ENCODE peak calls at places on chromosomes 4 and X, in ten cellular contexts. One of them, this sample, is unnamed.

GRCh38 chr4:140993969-140994459 is 139.3 kb downstream of the RNF150 start:
- DNase-seq in AG10803: no peak
- DNase-seq in bronchial epithelial cell: no peak
- DNase-seq in neural progenitor cell: no peak
- DNase-seq in stomach: no peak
- DNase-seq in PC-3: no peak
- DNase-seq in BJ: no peak
- DNase-seq in choroid plexus epithelial cell: no peak
- DNase-seq in mammary epithelial cell: no peak
- DNase-seq in AG04450: no peak
- DNase-seq in this sample: no peak

GRCh38 chr4:101009471-101009870 is 337.9 kb downstream of the PPP3CA start:
- DNase-seq in AG10803: no peak
- DNase-seq in bronchial epithelial cell: no peak
- DNase-seq in neural progenitor cell: no peak
- DNase-seq in stomach: no peak
- DNase-seq in PC-3: no peak
- DNase-seq in BJ: no peak
- DNase-seq in choroid plexus epithelial cell: no peak
- DNase-seq in mammary epithelial cell: no peak
- DNase-seq in AG04450: no peak
- DNase-seq in this sample: no peak

GRCh38 chr4:174764105-174764729 is 64.8 kb downstream of the GLRA3 start:
- DNase-seq in AG10803: peak
- DNase-seq in bronchial epithelial cell: peak
- DNase-seq in neural progenitor cell: peak
- DNase-seq in stomach: no peak
- DNase-seq in PC-3: peak
- DNase-seq in BJ: no peak
- DNase-seq in choroid plexus epithelial cell: peak
- DNase-seq in mammary epithelial cell: peak
- DNase-seq in AG04450: peak
- DNase-seq in this sample: peak

GRCh38 chr4:80492761-80493160 is 157.2 kb downstream of the CFAP299 start:
- DNase-seq in AG10803: no peak
- DNase-seq in bronchial epithelial cell: peak
- DNase-seq in neural progenitor cell: no peak
- DNase-seq in stomach: peak
- DNase-seq in PC-3: peak
- DNase-seq in BJ: no peak
- DNase-seq in choroid plexus epithelial cell: no peak
- DNase-seq in mammary epithelial cell: peak
- DNase-seq in AG04450: no peak
- DNase-seq in this sample: no peak

GRCh38 chr4:162837241-162837640 is 329.4 kb downstream of the NAF1 start:
- DNase-seq in AG10803: no peak
- DNase-seq in bronchial epithelial cell: no peak
- DNase-seq in neural progenitor cell: no peak
- DNase-seq in stomach: no peak
- DNase-seq in PC-3: no peak
- DNase-seq in BJ: no peak
- DNase-seq in choroid plexus epithelial cell: no peak
- DNase-seq in mammary epithelial cell: no peak
- DNase-seq in AG04450: no peak
- DNase-seq in this sample: no peak

GRCh38 chr4:83362492-83363329 is 28.1 kb upstream of the HPSE start:
- DNase-seq in AG10803: peak
- DNase-seq in bronchial epithelial cell: peak
- DNase-seq in neural progenitor cell: no peak
- DNase-seq in stomach: no peak
- DNase-seq in PC-3: peak
- DNase-seq in BJ: peak
- DNase-seq in choroid plexus epithelial cell: peak
- DNase-seq in mammary epithelial cell: peak
- DNase-seq in AG04450: no peak
- DNase-seq in this sample: peak

GRCh38 chrX:141278306-141278705 is 36.0 kb upstream of the SPANXC start:
- DNase-seq in AG10803: peak
- DNase-seq in bronchial epithelial cell: peak
- DNase-seq in neural progenitor cell: peak
- DNase-seq in stomach: no peak
- DNase-seq in PC-3: peak
- DNase-seq in BJ: no peak
- DNase-seq in choroid plexus epithelial cell: peak
- DNase-seq in mammary epithelial cell: no peak
- DNase-seq in AG04450: no peak
- DNase-seq in this sample: peak

GRCh38 chrX:114038358-114038757 is 545.5 kb upstream of the HTR2C start:
- DNase-seq in AG10803: no peak
- DNase-seq in bronchial epithelial cell: no peak
- DNase-seq in neural progenitor cell: no peak
- DNase-seq in stomach: no peak
- DNase-seq in PC-3: no peak
- DNase-seq in BJ: no peak
- DNase-seq in choroid plexus epithelial cell: no peak
- DNase-seq in mammary epithelial cell: no peak
- DNase-seq in AG04450: no peak
- DNase-seq in this sample: no peak

GRCh38 chr4:177064724-177065394 is 244.8 kb upstream of the NEIL3 start:
- DNase-seq in AG10803: no peak
- DNase-seq in bronchial epithelial cell: no peak
- DNase-seq in neural progenitor cell: no peak
- DNase-seq in stomach: no peak
- DNase-seq in PC-3: no peak
- DNase-seq in BJ: no peak
- DNase-seq in choroid plexus epithelial cell: no peak
- DNase-seq in mammary epithelial cell: no peak
- DNase-seq in AG04450: no peak
- DNase-seq in this sample: no peak

GRCh38 chr4:184762100-184762499 is 28.2 kb upstream of the CENPU start:
- DNase-seq in AG10803: no peak
- DNase-seq in bronchial epithelial cell: no peak
- DNase-seq in neural progenitor cell: no peak
- DNase-seq in stomach: no peak
- DNase-seq in PC-3: no peak
- DNase-seq in BJ: no peak
- DNase-seq in choroid plexus epithelial cell: no peak
- DNase-seq in mammary epithelial cell: no peak
- DNase-seq in AG04450: no peak
- DNase-seq in this sample: no peak

GRCh38 chr4:48093949-48094550 is 40.0 kb downstream of the TXK start:
- DNase-seq in AG10803: no peak
- DNase-seq in bronchial epithelial cell: peak
- DNase-seq in neural progenitor cell: peak
- DNase-seq in stomach: no peak
- DNase-seq in PC-3: peak
- DNase-seq in BJ: no peak
- DNase-seq in choroid plexus epithelial cell: peak
- DNase-seq in mammary epithelial cell: peak
- DNase-seq in AG04450: no peak
- DNase-seq in this sample: no peak

GRCh38 chr4:148776944-148777343 is 334.7 kb upstream of the NR3C2 start:
- DNase-seq in AG10803: peak
- DNase-seq in bronchial epithelial cell: peak
- DNase-seq in neural progenitor cell: no peak
- DNase-seq in stomach: no peak
- DNase-seq in PC-3: peak
- DNase-seq in BJ: no peak
- DNase-seq in choroid plexus epithelial cell: peak
- DNase-seq in mammary epithelial cell: no peak
- DNase-seq in AG04450: peak
- DNase-seq in this sample: peak

GRCh38 chr4:182143822-182144620 is 99.2 kb upstream of the TENM3 start:
- DNase-seq in AG10803: peak
- DNase-seq in bronchial epithelial cell: no peak
- DNase-seq in neural progenitor cell: peak
- DNase-seq in stomach: no peak
- DNase-seq in PC-3: peak
- DNase-seq in BJ: no peak
- DNase-seq in choroid plexus epithelial cell: peak
- DNase-seq in mammary epithelial cell: peak
- DNase-seq in AG04450: peak
- DNase-seq in this sample: peak

GRCh38 chr4:182147391-182147790 is 95.8 kb upstream of the TENM3 start:
- DNase-seq in AG10803: no peak
- DNase-seq in bronchial epithelial cell: no peak
- DNase-seq in neural progenitor cell: no peak
- DNase-seq in stomach: no peak
- DNase-seq in PC-3: no peak
- DNase-seq in BJ: no peak
- DNase-seq in choroid plexus epithelial cell: no peak
- DNase-seq in mammary epithelial cell: peak
- DNase-seq in AG04450: no peak
- DNase-seq in this sample: no peak

GRCh38 chr4:182143086-182143821 is 99.9 kb upstream of the TENM3 start:
- DNase-seq in AG10803: peak
- DNase-seq in bronchial epithelial cell: no peak
- DNase-seq in neural progenitor cell: peak
- DNase-seq in stomach: no peak
- DNase-seq in PC-3: no peak
- DNase-seq in BJ: no peak
- DNase-seq in choroid plexus epithelial cell: peak
- DNase-seq in mammary epithelial cell: peak
- DNase-seq in AG04450: no peak
- DNase-seq in this sample: peak

GRCh38 chr4:182144621-182145359 is 98.4 kb upstream of the TENM3 start:
- DNase-seq in AG10803: no peak
- DNase-seq in bronchial epithelial cell: no peak
- DNase-seq in neural progenitor cell: peak
- DNase-seq in stomach: no peak
- DNase-seq in PC-3: no peak
- DNase-seq in BJ: no peak
- DNase-seq in choroid plexus epithelial cell: no peak
- DNase-seq in mammary epithelial cell: peak
- DNase-seq in AG04450: no peak
- DNase-seq in this sample: no peak

GRCh38 chr4:182145360-182145905 is 97.8 kb upstream of the TENM3 start:
- DNase-seq in AG10803: no peak
- DNase-seq in bronchial epithelial cell: no peak
- DNase-seq in neural progenitor cell: peak
- DNase-seq in stomach: no peak
- DNase-seq in PC-3: no peak
- DNase-seq in BJ: no peak
- DNase-seq in choroid plexus epithelial cell: peak
- DNase-seq in mammary epithelial cell: peak
- DNase-seq in AG04450: no peak
- DNase-seq in this sample: no peak
- H3K4me3 ChIP-seq in AG10803: peak
- H3K4me3 ChIP-seq in bronchial epithelial cell: no peak
- H3K4me3 ChIP-seq in neural progenitor cell: peak
- H3K4me3 ChIP-seq in stomach: peak
- H3K4me3 ChIP-seq in PC-3: no peak
- H3K4me3 ChIP-seq in BJ: peak
- H3K4me3 ChIP-seq in choroid plexus epithelial cell: peak
- H3K4me3 ChIP-seq in mammary epithelial cell: peak
- H3K4me3 ChIP-seq in AG04450: peak
- H3K4me3 ChIP-seq in this sample: peak

DNA sequence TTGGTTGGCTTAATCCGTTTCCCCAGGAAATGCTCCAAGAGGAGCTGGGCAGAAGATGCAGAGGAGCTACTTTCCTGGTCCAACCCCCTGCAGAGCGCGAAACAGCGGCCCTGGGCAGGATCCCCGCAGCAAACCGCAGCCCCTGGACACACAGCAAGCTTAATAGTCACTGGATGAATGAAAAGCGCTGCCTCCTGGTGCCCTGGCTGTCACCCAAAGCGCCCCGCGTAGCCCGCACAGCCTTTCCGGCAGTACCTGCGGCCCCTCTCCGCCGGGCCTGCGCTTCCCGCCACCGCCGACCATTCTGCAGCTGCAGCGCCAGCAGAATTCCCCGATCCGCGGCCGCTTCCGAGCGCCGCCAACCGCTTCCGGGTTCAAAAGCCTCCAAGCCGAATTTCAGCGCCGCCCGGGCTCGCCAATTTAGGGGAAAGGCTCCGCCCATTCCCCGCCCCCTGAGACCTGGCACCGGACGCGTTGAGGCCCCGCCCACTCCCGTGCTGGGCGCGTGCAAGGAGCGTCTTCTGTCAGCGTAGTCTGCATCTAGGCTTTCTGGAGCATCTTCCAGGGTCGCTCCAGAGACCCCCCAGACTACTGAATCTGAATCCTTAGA is at the start of gene HPF1:
- DNase-seq in AG10803: peak
- DNase-seq in bronchial epithelial cell: peak
- DNase-seq in neural progenitor cell: peak
- DNase-seq in stomach: peak
- DNase-seq in PC-3: peak
- DNase-seq in BJ: no peak
- DNase-seq in choroid plexus epithelial cell: peak
- DNase-seq in mammary epithelial cell: peak
- DNase-seq in AG04450: peak
- DNase-seq in this sample: peak
- TF ChIP-seq CTCF in AG10803: no peak
- TF ChIP-seq CTCF in bronchial epithelial cell: no peak
- TF ChIP-seq CTCF in neural progenitor cell: no peak
- TF ChIP-seq CTCF in stomach: no peak
- TF ChIP-seq CTCF in PC-3: no peak
- TF ChIP-seq CTCF in BJ: peak
- TF ChIP-seq CTCF in choroid plexus epithelial cell: no peak
- TF ChIP-seq CTCF in mammary epithelial cell: no peak
- TF ChIP-seq CTCF in AG04450: no peak
- TF ChIP-seq CTCF in this sample: no peak

DNA sequence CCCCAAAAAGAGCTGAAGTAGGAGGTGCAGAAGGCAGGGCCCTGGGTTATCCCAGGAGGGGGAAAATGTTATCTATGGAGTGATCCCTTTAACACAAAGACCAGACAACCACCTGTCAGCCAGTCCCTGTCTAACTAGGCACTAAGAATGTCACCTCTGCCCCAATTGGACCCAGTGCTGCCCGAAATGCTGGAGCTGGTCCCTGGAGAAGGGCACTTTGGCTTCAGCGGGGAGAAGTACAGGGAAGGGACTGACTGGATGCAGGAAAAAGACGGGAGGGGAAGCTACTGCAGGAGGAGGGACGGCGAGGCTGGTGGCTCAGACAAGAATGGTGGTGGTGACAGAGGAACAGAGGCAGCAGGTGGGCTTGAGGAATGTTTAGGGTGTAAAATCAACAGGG is 17.3 kb downstream of the PHKA2 start:
- DNase-seq in AG10803: no peak
- DNase-seq in bronchial epithelial cell: no peak
- DNase-seq in neural progenitor cell: no peak
- DNase-seq in stomach: no peak
- DNase-seq in PC-3: no peak
- DNase-seq in BJ: no peak
- DNase-seq in choroid plexus epithelial cell: no peak
- DNase-seq in mammary epithelial cell: no peak
- DNase-seq in AG04450: no peak
- DNase-seq in this sample: no peak
- H3K4me3 ChIP-seq in AG10803: no peak
- H3K4me3 ChIP-seq in bronchial epithelial cell: no peak
- H3K4me3 ChIP-seq in neural progenitor cell: no peak
- H3K4me3 ChIP-seq in stomach: no peak
- H3K4me3 ChIP-seq in PC-3: no peak
- H3K4me3 ChIP-seq in BJ: no peak
- H3K4me3 ChIP-seq in choroid plexus epithelial cell: no peak
- H3K4me3 ChIP-seq in mammary epithelial cell: no peak
- H3K4me3 ChIP-seq in AG04450: no peak
- H3K4me3 ChIP-seq in this sample: no peak

DNA sequence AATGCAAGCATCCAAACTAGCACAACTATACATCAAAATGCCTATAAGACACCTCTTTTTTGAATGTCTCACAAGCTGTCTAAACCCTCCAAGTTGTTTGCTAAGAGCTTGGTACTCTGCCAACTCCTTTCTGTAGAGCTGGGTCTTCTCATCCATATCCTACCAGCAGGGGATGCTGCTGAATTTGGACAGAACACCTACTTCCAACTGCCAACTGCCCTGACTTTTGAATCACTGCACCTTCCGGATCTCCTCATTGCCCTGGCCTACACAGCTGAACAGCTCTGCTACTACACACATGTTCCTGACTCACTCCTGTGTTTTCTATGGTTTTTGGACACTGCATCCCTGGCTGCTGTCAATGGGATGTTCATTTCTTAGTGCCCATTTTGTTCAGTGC is 18.7 kb downstream of the FAM184B start:
- DNase-seq in AG10803: peak
- DNase-seq in bronchial epithelial cell: peak
- DNase-seq in neural progenitor cell: no peak
- DNase-seq in stomach: no peak
- DNase-seq in PC-3: peak
- DNase-seq in BJ: no peak
- DNase-seq in choroid plexus epithelial cell: peak
- DNase-seq in mammary epithelial cell: peak
- DNase-seq in AG04450: peak
- DNase-seq in this sample: peak
- TF ChIP-seq CTCF in AG10803: peak
- TF ChIP-seq CTCF in bronchial epithelial cell: peak
- TF ChIP-seq CTCF in neural progenitor cell: peak
- TF ChIP-seq CTCF in stomach: no peak
- TF ChIP-seq CTCF in PC-3: peak
- TF ChIP-seq CTCF in BJ: peak
- TF ChIP-seq CTCF in choroid plexus epithelial cell: peak
- TF ChIP-seq CTCF in mammary epithelial cell: peak
- TF ChIP-seq CTCF in AG04450: peak
- TF ChIP-seq CTCF in this sample: peak